ENCODE peak calls at places on chromosomes 6 and 20, in four cellular contexts. H is lower lobe of right lung, G is dorsolateral prefrontal cortex, V is HCT116. I is an unnamed sample.

GRCh38 chr6:29554764-29555163 is 4.8 kb downstream of the UBD start:
- DNase-seq in H (no peak), G (no peak), V (no peak), I (no peak)

GRCh38 chr6:37137201-37137880 is 32.6 kb upstream of the PIM1 start:
- DNase-seq in H (no peak), G (no peak), V (peak), I (no peak)

GRCh38 chr6:24721461-24722215 is 2.7 kb upstream of the C6orf62 start:
- DNase-seq in H (no peak), G (peak), V (no peak), I (no peak)

GRCh38 chr6:154791561-154792317 is 58.5 kb downstream of the SCAF8 start:
- DNase-seq in H (no peak), G (no peak), V (no peak), I (no peak)

GRCh38 chr20:58521763-58522162 is 6.6 kb upstream of the APCDD1L start:
- DNase-seq in H (no peak), G (no peak), V (no peak), I (no peak)

GRCh38 chr6:41519748-41520699 is 26.2 kb upstream of the FOXP4 start:
- DNase-seq in H (peak), G (no peak), V (no peak), I (no peak)

GRCh38 chr6:131159578-131159977 is 24.3 kb downstream of the AKAP7 start:
- DNase-seq in H (no peak), G (no peak), V (no peak), I (no peak)

GRCh38 chr20:62616728-62617621 is 25.3 kb upstream of the SLCO4A1 start:
- DNase-seq in H (peak), G (peak), V (peak), I (no peak)

GRCh38 chr20:15708984-15709598 is 864.2 kb downstream of the KIF16B start:
- DNase-seq in H (peak), G (no peak), V (no peak), I (peak)

GRCh38 chr6:41964201-41964887 is 22.7 kb upstream of the CCND3 start:
- DNase-seq in H (no peak), G (no peak), V (no peak), I (no peak)

GRCh38 chr6:49462071-49462470 is 982 bp downstream of the MMUT start:
- DNase-seq in H (no peak), G (no peak), V (no peak), I (no peak)

GRCh38 chr6:118758942-118759341 is 107.6 kb upstream of the CEP85L start:
- DNase-seq in H (no peak), G (no peak), V (no peak), I (no peak)

GRCh38 chr6:73388800-73389512 is 5.7 kb upstream of the DDX43 start:
- DNase-seq in H (peak), G (peak), V (peak), I (peak)

GRCh38 chr6:107572886-107573285 is 83.0 kb downstream of the SOBP start:
- DNase-seq in H (no peak), G (no peak), V (no peak), I (no peak)

GRCh38 chr6:156336096-156336495 is 441.1 kb upstream of the ARID1B start:
- DNase-seq in H (no peak), G (no peak), V (no peak), I (no peak)

GRCh38 chr6:24744911-24745310 is 26.0 kb upstream of the C6orf62 start:
- DNase-seq in H (no peak), G (no peak), V (no peak), I (no peak)

GRCh38 chr20:44003609-44004008 is 89.0 kb downstream of the TOX2 start:
- DNase-seq in H (no peak), G (no peak), V (no peak), I (no peak)

GRCh38 chr20:61253640-61254511 is 1.8 kb downstream of the CDH4 start:
- DNase-seq in H (no peak), G (peak), V (no peak), I (no peak)

GRCh38 chr20:47719625-47720024 is 65.7 kb downstream of the SULF2 start:
- DNase-seq in H (no peak), G (no peak), V (no peak), I (no peak)

GRCh38 chr6:72525821-72526550 is 95.9 kb upstream of the KCNQ5 start:
- DNase-seq in H (no peak), G (no peak), V (no peak), I (no peak)

GRCh38 chr6:16684195-16684689 is 77.0 kb downstream of the ATXN1 start:
- DNase-seq in H (peak), G (no peak), V (no peak), I (no peak)

GRCh38 chr6:99002826-99003225 is 55.1 kb upstream of the FBXL4 start:
- DNase-seq in H (no peak), G (no peak), V (no peak), I (no peak)

GRCh38 chr6:10555625-10556309 is 34.6 kb downstream of the GCNT2 start:
- DNase-seq in H (peak), G (peak), V (no peak), I (no peak)

GRCh38 chr6:164014716-164015484 is 600.4 kb downstream of the QKI start:
- DNase-seq in H (no peak), G (peak), V (no peak), I (peak)

GRCh38 chr20:610130-611046 is at the start of gene TCF15:
- DNase-seq in H (peak), G (no peak), V (no peak), I (no peak)

GRCh38 chr6:26490576-26490964 is 9.5 kb upstream of the BTN1A1 start:
- DNase-seq in H (no peak), G (no peak), V (no peak), I (no peak)

GRCh38 chr20:25013478-25014380 is 21.2 kb upstream of the APMAP start:
- DNase-seq in H (no peak), G (no peak), V (no peak), I (no peak)

GRCh38 chr20:1212607-1213396 is 9.5 kb downstream of the C20orf202 start:
- DNase-seq in H (peak), G (peak), V (peak), I (peak)

GRCh38 chr20:33433465-33433864 is 10.1 kb downstream of the SNTA1 start:
- DNase-seq in H (peak), G (peak), V (no peak), I (no peak)

GRCh38 chr6:28880894-28881780 is 42.6 kb downstream of the TRIM27 start:
- DNase-seq in H (no peak), G (peak), V (peak), I (no peak)

GRCh38 chr6:68279793-68280557 is 355.1 kb upstream of the ADGRB3 start:
- DNase-seq in H (peak), G (no peak), V (no peak), I (no peak)

GRCh38 chr6:129863664-129864063 is 2.5 kb upstream of the TMEM244 start:
- DNase-seq in H (no peak), G (no peak), V (peak), I (no peak)

GRCh38 chr6:129860901-129861665 is at the start of gene TMEM244:
- DNase-seq in H (no peak), G (no peak), V (no peak), I (no peak)

GRCh38 chr6:129857838-129858237 is 3.3 kb downstream of the TMEM244 start:
- DNase-seq in H (no peak), G (no peak), V (no peak), I (no peak)

GRCh38 chr6:129853996-129854711 is 7.0 kb downstream of the TMEM244 start:
- DNase-seq in H (no peak), G (no peak), V (peak), I (no peak)

DNA sequence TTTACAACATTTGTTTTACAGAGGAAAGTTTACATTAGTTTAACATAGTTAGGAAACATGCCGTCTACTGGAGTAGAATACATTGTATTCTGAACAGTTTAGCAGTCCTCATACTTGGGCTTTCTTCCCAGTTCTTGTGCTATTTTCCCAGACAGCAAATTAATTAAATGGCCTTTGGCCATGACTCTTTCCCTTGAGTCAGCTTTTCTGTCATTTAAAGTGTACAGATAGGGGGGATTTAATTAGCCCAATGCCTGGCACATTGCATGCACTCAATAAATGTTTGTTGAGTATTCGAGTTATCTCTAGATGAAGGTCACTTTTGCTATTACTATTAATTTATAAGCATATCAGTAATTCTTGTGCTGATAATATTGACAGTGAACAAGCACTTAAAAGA is 1.6 kb downstream of the TMEM244 start:
- DNase-seq in H (no peak), G (no peak), V (no peak), I (no peak)
- H3K27ac ChIP-seq in H (no peak), G (no peak), V (no peak), I (no peak)

GRCh38 chr20:53919886-53920285 is 150.5 kb downstream of the BCAS1 start:
- DNase-seq in H (no peak), G (no peak), V (no peak), I (no peak)
- H3K27ac ChIP-seq in H (no peak), G (no peak), V (no peak), I (no peak)

GRCh38 chr6:165422192-165422591 is 112.8 kb upstream of the C6orf118 start:
- DNase-seq in H (no peak), G (no peak), V (no peak), I (no peak)

DNA sequence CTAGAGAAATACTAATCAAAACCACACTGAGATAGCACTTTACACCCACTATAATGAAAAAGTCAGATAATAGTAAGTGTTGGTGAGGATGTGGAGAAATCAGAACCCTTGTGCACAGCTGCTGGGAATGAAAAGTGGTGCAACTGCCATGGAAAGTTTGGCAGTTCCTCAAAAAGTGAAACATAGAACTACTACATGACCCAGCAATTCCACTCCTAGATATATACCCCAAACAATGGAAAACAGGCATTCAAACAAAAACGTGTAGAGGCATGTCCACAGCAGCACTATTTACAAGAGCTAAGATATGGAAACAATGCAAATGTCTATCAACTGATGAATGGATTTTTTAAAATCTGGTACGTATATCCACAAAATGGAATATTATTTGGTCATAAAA is 117.5 kb upstream of the C6orf118 start:
- DNase-seq in H (no peak), G (no peak), V (no peak), I (no peak)
- H3K27ac ChIP-seq in H (no peak), G (no peak), V (no peak), I (no peak)

GRCh38 chr6:35094183-35094582 is 47.0 kb downstream of the TCP11 start:
- DNase-seq in H (no peak), G (no peak), V (no peak), I (no peak)
- H3K27ac ChIP-seq in H (no peak), G (no peak), V (no peak), I (no peak)

DNA sequence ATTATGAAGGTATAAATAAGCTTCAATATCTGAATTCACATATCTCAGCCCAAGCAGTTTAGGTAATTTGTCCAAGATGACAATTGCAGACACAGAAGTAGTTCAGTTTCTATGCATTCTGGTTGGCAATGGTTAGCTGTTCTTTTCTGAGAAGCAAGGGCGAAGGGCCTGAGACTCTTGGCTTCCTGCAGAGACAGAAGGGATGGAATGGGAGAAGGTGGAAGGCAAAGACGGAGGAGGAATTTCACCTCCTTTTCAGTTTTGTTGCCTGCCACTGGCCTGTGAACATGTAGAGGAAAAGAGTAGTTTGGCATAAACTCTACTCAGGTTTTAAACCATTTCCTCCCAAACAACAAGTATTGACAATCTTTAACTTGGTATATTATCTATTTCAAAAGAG is 180.7 kb upstream of the HS3ST5 start:
- DNase-seq in H (no peak), G (no peak), V (no peak), I (no peak)
- H3K27ac ChIP-seq in H (no peak), G (no peak), V (no peak), I (no peak)

I was measured in iPS DF 6.9.